ENCODE peak calls at places on chromosomes 5 and 9, in six cellular contexts. W, N, A, V, Z and C are unnamed samples.

GRCh38 chr5:31733365-31733764 is 94.4 kb downstream of the PDZD2 start:
- DNase-seq in W (no peak), N (no peak), Z (no peak), A (no peak), V (peak; percentile 8), C (no peak)

GRCh38 chr5:164202338-164202737 is 696.9 kb downstream of the MAT2B start:
- DNase-seq in N (no peak), Z (peak; percentile 93), W (no peak), V (peak; percentile 72), A (no peak), C (no peak)

GRCh38 chr5:18772475-18772874 is 1138.2 kb downstream of the TAF11L14 start:
- DNase-seq in Z (peak; percentile 37), N (no peak), A (no peak), W (no peak), V (no peak), C (no peak)

GRCh38 chr9:121105531-121105930 is 30.8 kb downstream of the CNTRL start:
- DNase-seq in N (no peak), A (no peak), W (no peak), V (no peak), Z (no peak), C (no peak)

GRCh38 chr9:135504262-135505229 is 4.1 kb downstream of the MRPS2 start:
- DNase-seq in W (peak; percentile 78), N (peak; percentile 16), Z (peak; percentile 38), V (peak; percentile 79), A (peak; percentile 31), C (peak; percentile 98)

GRCh38 chr5:130652178-130652577 is 512.9 kb downstream of the HINT1 start:
- DNase-seq in N (no peak), W (no peak), A (peak; percentile 21), Z (peak; percentile 86), V (peak; percentile 49), C (peak; percentile 83)

GRCh38 chr9:32278991-32279390 is 105.5 kb upstream of the ACO1 start:
- DNase-seq in A (no peak), W (no peak), Z (no peak), V (no peak), N (no peak), C (no peak)

GRCh38 chr5:7801898-7802614 is 48.9 kb downstream of the CFAP90 start:
- DNase-seq in N (no peak), W (no peak), A (no peak), V (no peak), Z (no peak), C (no peak)

GRCh38 chr9:34443533-34443932 is 14.8 kb downstream of the FAM219A start:
- DNase-seq in Z (no peak), A (no peak), V (no peak), W (no peak), N (no peak), C (no peak)

GRCh38 chr5:163503106-163504090 is 2.0 kb upstream of the MAT2B start:
- DNase-seq in Z (peak; percentile 72), A (peak; percentile 69), V (peak; percentile 86), N (peak; percentile 35), W (peak; percentile 89), C (peak; percentile 73)

GRCh38 chr9:127910613-127911205 is 6.1 kb downstream of the ST6GALNAC4 start:
- DNase-seq in W (no peak), N (no peak), V (no peak), A (no peak), Z (peak; percentile 38), C (peak; percentile 65)

GRCh38 chr9:29212590-29213373 is 1639.5 kb upstream of the C9orf72 start:
- DNase-seq in N (no peak), V (no peak), A (no peak), W (peak; percentile 57), Z (no peak), C (no peak)

GRCh38 chr9:133837644-133838597 is 99.8 kb upstream of the SARDH start:
- DNase-seq in A (no peak), N (no peak), W (no peak), Z (no peak), V (no peak), C (no peak)

GRCh38 chr9:101572316-101572715 is 22.5 kb downstream of the PPP3R2 start:
- DNase-seq in N (no peak), Z (no peak), A (no peak), W (no peak), V (no peak), C (no peak)

GRCh38 chr9:7238244-7238637 is 480.5 kb downstream of the KDM4C start:
- DNase-seq in Z (no peak), A (no peak), V (no peak), N (no peak), W (no peak), C (no peak)

GRCh38 chr9:112754578-112754977 is 4.0 kb downstream of the SNX30 start:
- DNase-seq in A (peak; percentile 49), V (peak; percentile 71), N (no peak), W (no peak), Z (peak; percentile 86), C (no peak)

GRCh38 chr9:133792721-133793470 is 54.7 kb upstream of the SARDH start:
- DNase-seq in W (peak; percentile 70), A (peak; percentile 16), Z (peak; percentile 60), N (peak; percentile 32), V (peak; percentile 84), C (peak; percentile 100)

GRCh38 chr5:37248387-37248969 is 698 bp downstream of the CPLANE1 start:
- DNase-seq in Z (peak; percentile 4), V (peak; percentile 16), W (no peak), A (no peak), N (no peak), C (no peak)

GRCh38 chr9:133160742-133161541 is 2.8 kb downstream of the GBGT1 start:
- DNase-seq in N (peak; percentile 51), Z (peak; percentile 48), W (peak; percentile 64), A (peak; percentile 68), V (peak; percentile 85), C (peak; percentile 97)

GRCh38 chr9:27848315-27848714 is 275.0 kb upstream of the C9orf72 start:
- DNase-seq in A (no peak), V (no peak), Z (no peak), W (no peak), N (no peak), C (no peak)

GRCh38 chr9:80664327-80665210 is 1024.8 kb downstream of the TLE1 start:
- DNase-seq in Z (peak; percentile 35), A (no peak), W (no peak), V (peak; percentile 2), N (no peak), C (no peak)

GRCh38 chr5:83337453-83338035 is 134.0 kb upstream of the VCAN start:
- DNase-seq in N (no peak), W (no peak), Z (peak; percentile 33), V (peak; percentile 76), A (no peak), C (no peak)

GRCh38 chr9:84166828-84167400 is 173.6 kb downstream of the SLC28A3 start:
- DNase-seq in V (no peak), W (no peak), A (no peak), N (peak; percentile 61), Z (no peak), C (no peak)

DNA sequence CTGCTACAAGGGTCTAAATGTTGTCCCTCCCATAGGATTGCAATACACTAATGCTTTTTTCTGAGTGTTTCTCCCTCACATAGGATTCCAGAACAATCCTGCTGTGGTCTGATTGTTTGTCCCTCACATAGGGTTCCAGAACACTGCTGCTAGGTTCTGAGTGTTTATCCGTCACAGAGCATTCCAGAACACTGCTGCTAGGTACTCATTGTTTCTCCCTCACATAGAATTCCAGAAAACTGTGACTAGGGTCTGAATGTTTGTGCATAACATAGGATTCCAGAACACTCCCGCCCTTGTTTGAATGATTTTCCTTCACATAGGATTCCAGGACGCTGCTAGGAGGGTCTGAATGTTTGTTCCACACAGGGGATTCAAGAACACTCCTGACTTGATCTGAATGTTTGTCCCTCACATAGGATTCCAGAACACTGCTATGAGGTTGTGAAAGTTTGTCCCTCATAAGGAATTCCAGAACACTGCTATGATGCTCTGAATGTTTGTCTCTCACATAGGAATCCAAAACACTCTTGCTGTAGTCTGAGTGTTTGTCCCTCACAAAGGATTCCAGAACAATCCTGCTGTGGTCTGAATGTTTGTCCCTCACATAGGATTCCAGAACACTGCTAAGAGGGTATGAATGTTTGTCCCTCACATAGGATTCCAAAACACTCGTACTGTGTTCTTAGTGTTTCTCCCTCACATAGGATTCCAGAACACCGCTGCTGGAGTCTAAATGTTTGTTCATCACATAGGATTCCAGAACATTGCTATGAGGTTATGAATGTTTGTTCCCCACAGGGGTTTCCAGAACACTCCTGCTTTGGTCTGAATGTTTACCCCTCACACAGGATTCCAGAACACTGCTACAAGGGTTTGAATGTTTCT is 213.5 kb downstream of the FOXD4L6 start:
- DNase-seq in W (peak; percentile 10), V (no peak), Z (no peak), A (no peak), N (no peak), C (no peak)
- H3K9me3 ChIP-seq in W (peaks cover 62% of the 10 kb centered on the region), V (peaks cover 28% of the 10 kb centered on the region), Z (no peaks in the 10 kb centered on the region), A (peaks cover 7% of the 10 kb centered on the region), N (peaks cover 59% of the 10 kb centered on the region), C (peaks cover 12% of the 10 kb centered on the region)

DNA sequence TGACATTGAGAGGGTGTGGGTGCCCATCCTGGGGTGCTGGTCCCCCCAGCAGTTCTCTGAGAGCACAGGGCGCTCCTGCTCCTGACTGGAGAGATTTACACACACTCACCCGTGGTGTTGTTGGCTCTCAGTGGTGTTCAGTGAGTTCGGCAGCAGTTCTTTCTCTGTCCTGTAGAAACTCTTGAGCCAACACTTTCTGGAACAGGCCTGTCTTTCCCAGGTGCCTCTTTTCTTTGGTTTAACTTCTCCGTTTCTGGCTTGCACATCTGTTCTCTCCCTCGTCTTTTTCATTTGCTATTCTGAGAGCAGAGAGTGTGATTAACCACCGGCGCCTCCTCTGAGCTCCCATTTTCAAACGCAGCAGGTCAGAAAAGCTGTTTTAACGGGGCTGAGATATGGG is 284.5 kb downstream of the IRX2 start:
- DNase-seq in W (no peak), V (no peak), N (no peak), A (no peak), Z (no peak), C (no peak)
- H3K9me3 ChIP-seq in W (no peaks in the 10 kb centered on the region), V (no peaks in the 10 kb centered on the region), N (no peaks in the 10 kb centered on the region), A (no peaks in the 10 kb centered on the region), Z (no peaks in the 10 kb centered on the region), C (peaks cover 2% of the 10 kb centered on the region)

DNA sequence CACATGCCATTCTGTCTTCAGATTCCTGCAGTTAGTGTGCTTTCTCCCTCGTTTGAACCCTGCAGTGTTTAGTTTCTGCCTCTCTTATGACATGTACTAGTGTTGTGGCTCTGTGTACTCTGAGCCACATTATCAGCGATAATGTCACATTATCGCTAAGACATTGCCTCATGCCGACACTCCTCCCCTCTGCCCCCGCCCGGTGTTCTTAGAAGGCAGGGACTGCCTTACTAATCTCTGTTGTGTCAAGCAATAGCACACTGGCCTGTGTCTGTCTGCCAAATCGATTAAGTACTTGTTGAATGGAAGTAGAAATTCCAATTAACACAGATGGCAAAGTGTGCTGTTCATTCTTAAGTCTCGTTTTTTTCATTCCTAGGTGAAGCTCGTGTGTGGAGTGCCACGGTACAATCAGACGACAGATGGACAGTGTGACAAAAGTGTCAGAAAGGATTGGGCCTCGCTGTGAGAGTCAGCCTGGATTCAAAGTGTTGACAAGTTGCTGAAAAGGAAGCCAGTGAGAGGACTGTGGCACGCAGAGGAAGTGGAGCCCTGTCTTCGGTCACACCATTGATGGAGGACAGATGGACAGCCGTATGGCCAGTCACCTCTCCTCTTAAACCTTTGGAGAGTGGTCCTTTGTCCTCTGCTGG is 10.5 kb downstream of the PIK3R1 start:
- DNase-seq in N (no peak), Z (no peak), A (no peak), W (no peak), V (no peak), C (no peak)
- H3K9me3 ChIP-seq in N (no peaks in the 10 kb centered on the region), Z (no peaks in the 10 kb centered on the region), A (no peaks in the 10 kb centered on the region), W (no peaks in the 10 kb centered on the region), V (no peaks in the 10 kb centered on the region), C (no peaks in the 10 kb centered on the region)

GRCh38 chr9:96813607-96814006 is 35.7 kb upstream of the ZNF510 start:
- DNase-seq in A (no peak), W (no peak), N (no peak), Z (no peak), V (no peak), C (no peak)

GRCh38 chr9:96817973-96818372 is 36.3 kb downstream of the ZNF782 start:
- DNase-seq in Z (no peak), V (no peak), W (no peak), A (no peak), N (no peak), C (no peak)

GRCh38 chr9:96818535-96818934 is 35.8 kb downstream of the ZNF782 start:
- DNase-seq in A (no peak), Z (no peak), N (no peak), V (no peak), W (no peak), C (no peak)
- H3K9me3 ChIP-seq in A (peaks cover 60% of the 10 kb centered on the region), Z (peaks cover 2% of the 10 kb centered on the region), N (peaks cover 89% of the 10 kb centered on the region), V (peaks cover 10% of the 10 kb centered on the region), W (peaks cover 87% of the 10 kb centered on the region), C (peaks cover 32% of the 10 kb centered on the region)